ENCODE peak calls at places on chromosomes 4 and X, in seven cellular contexts. N, V, P, D, X, H and E are unnamed samples.

GRCh38 chr4:47837582-47838294 is at the start of gene CORIN:
- DNase-seq in P (no peak), X (no peak), V (no peak), H (no peak), N (no peak), D (no peak), E (no peak)

GRCh38 chr4:184320630-184321029 is 103.0 kb upstream of the ENPP6 start:
- DNase-seq in V (no peak), P (peak), N (no peak), X (no peak), H (no peak), D (no peak), E (no peak)

GRCh38 chrX:78199851-78200250 is 60.4 kb upstream of the TAF9B start:
- DNase-seq in D (peak), V (peak), N (peak), P (peak), X (no peak), H (no peak), E (peak)

GRCh38 chr4:156419080-156419638 is 465.5 kb upstream of the CTSO start:
- DNase-seq in H (no peak), N (no peak), V (no peak), X (no peak), D (no peak), P (no peak), E (no peak)

GRCh38 chr4:69881173-69881773 is 21.3 kb upstream of the SULT1E1 start:
- DNase-seq in N (peak), V (peak), D (peak), H (no peak), X (no peak), P (peak), E (peak)

GRCh38 chrX:85836868-85837267 is 210.5 kb downstream of the CHM start:
- DNase-seq in D (no peak), N (no peak), P (peak), H (no peak), X (no peak), V (no peak), E (no peak)

GRCh38 chrX:72540318-72540717 is 32.3 kb downstream of the HDAC8 start:
- DNase-seq in X (no peak), N (no peak), D (peak), P (peak), V (peak), H (no peak), E (peak)

GRCh38 chr4:170888660-170889059 is 798.9 kb upstream of the AADAT start:
- DNase-seq in D (no peak), X (no peak), N (no peak), P (no peak), V (no peak), H (no peak), E (no peak)

GRCh38 chrX:69309074-69309792 is 144.0 kb upstream of the PJA1 start:
- DNase-seq in H (no peak), X (no peak), P (no peak), D (no peak), N (no peak), V (no peak), E (peak)

GRCh38 chr4:145381163-145381562 is 100.5 kb upstream of the SMAD1 start:
- DNase-seq in H (no peak), D (no peak), V (no peak), P (no peak), X (no peak), N (no peak), E (no peak)

GRCh38 chr4:104491826-104492771 is 2.6 kb downstream of the CXXC4 start:
- DNase-seq in P (no peak), X (peak), D (peak), H (peak), V (no peak), N (peak), E (no peak)

GRCh38 chrX:115226929-115227328 is 7.0 kb downstream of the LRCH2 start:
- DNase-seq in X (no peak), N (no peak), H (no peak), V (no peak), P (peak), D (peak), E (peak)

GRCh38 chr4:68021185-68021584 is 57.9 kb upstream of the TMPRSS11A start:
- DNase-seq in D (no peak), N (no peak), V (no peak), H (no peak), X (no peak), P (no peak), E (no peak)

GRCh38 chr4:102008711-102009110 is 218.2 kb downstream of the BANK1 start:
- DNase-seq in D (no peak), P (no peak), V (no peak), X (no peak), H (no peak), N (no peak), E (no peak)

GRCh38 chr4:95560791-95561190 is 12.0 kb upstream of the UNC5C start:
- DNase-seq in N (no peak), P (no peak), X (no peak), D (no peak), V (no peak), H (no peak), E (no peak)

GRCh38 chr4:151260526-151260925 is 16.4 kb upstream of the PRSS48 start:
- DNase-seq in P (no peak), N (no peak), H (no peak), X (no peak), D (no peak), V (no peak), E (no peak)

GRCh38 chr4:8129136-8129535 is 29.5 kb downstream of the ABLIM2 start:
- DNase-seq in N (no peak), H (no peak), P (no peak), V (no peak), X (no peak), D (no peak), E (no peak)

GRCh38 chr4:105343523-105343931 is 130.3 kb downstream of the PPA2 start:
- DNase-seq in P (peak), N (no peak), H (no peak), X (no peak), D (peak), V (no peak), E (no peak)

GRCh38 chrX:19863237-19864223 is 23.9 kb downstream of the SH3KBP1 start:
- DNase-seq in V (no peak), X (peak), D (no peak), N (no peak), H (no peak), P (peak), E (no peak)

GRCh38 chr4:174586651-174587050 is 64.4 kb upstream of the HPGD start:
- DNase-seq in V (no peak), P (no peak), D (no peak), X (no peak), H (no peak), N (no peak), E (no peak)

GRCh38 chr4:101885574-101885973 is 95.0 kb downstream of the BANK1 start:
- DNase-seq in D (no peak), P (no peak), V (no peak), H (no peak), N (no peak), X (no peak), E (peak)

GRCh38 chr4:64799751-64800150 is 390.5 kb upstream of the TECRL start:
- DNase-seq in H (no peak), P (no peak), V (no peak), X (no peak), D (no peak), N (no peak), E (no peak)

GRCh38 chr4:25913056-25913850 is 767 bp upstream of the SMIM20 start:
- DNase-seq in D (peak), P (peak), X (no peak), H (no peak), V (peak), N (no peak), E (no peak)

GRCh38 chr4:148634476-148634875 is 192.3 kb upstream of the NR3C2 start:
- DNase-seq in N (no peak), X (no peak), D (no peak), V (no peak), P (peak), H (no peak), E (no peak)

GRCh38 chr4:2818351-2818939 is 25.2 kb upstream of the ADD1 start:
- DNase-seq in P (no peak), D (peak), N (no peak), H (peak), V (no peak), X (no peak), E (no peak)

GRCh38 chr4:10343656-10344055 is 113.6 kb downstream of the ZNF518B start:
- DNase-seq in V (no peak), H (no peak), X (no peak), D (no peak), P (no peak), N (no peak), E (no peak)

DNA sequence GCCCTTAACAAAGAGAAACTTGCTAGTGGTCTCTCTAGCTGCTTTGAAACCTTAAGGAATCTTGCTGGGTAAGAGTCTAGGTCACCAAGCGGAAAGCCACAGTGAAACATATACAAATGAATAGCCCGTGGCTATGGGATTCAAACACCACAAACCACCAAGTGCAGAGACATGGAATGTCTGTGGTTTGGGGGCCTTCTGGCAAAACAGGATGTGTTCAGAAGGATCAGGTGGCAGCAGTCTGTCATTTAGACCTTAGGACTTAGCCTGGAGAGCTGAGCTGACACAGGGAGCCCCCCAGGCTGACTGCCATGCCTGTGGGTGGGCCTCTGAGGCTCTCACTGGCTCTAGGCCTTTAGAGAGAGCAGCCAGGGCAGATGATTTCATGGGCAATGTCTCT is 225.7 kb downstream of the FBXW7 start:
- DNase-seq in N (no peak), H (no peak), P (peak), V (no peak), D (no peak), X (no peak), E (no peak)
- TF ChIP-seq RFX5 in N (no peak), H (no peak), P (no peak), V (no peak), D (no peak), X (no peak), E (no peak)

GRCh38 chr4:179586460-179586859 is 2144.2 kb upstream of the AGA start:
- DNase-seq in P (peak), H (no peak), D (no peak), V (no peak), X (no peak), N (no peak), E (no peak)

GRCh38 chr4:179585761-179586160 is 2143.5 kb upstream of the AGA start:
- DNase-seq in H (no peak), D (no peak), N (no peak), X (no peak), P (no peak), V (no peak), E (no peak)

GRCh38 chr4:179582164-179582563 is 2139.9 kb upstream of the AGA start:
- DNase-seq in P (no peak), H (no peak), X (no peak), V (no peak), N (no peak), D (no peak), E (no peak)

DNA sequence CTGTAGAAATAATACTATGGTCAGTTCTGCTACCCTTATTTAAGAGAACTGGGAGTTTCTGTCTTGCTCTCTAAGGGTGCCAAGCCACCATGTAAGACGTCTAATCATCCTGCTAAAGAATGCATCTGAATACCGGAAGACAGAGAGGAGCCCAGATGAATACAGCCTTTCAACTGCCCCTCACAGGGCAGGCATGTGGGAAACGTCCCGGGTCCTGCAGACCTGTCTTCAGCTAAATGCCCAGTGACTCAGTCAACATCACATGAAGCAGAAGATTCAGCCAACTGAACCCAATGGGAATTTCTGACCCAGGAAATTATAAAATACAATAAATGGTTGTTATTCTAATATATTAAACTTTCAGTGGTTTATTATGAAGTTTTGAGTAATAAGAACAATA is 2141.0 kb upstream of the AGA start:
- DNase-seq in P (no peak), X (no peak), H (no peak), N (no peak), V (no peak), D (no peak), E (no peak)
- TF ChIP-seq RFX5 in P (no peak), X (no peak), H (no peak), N (no peak), V (no peak), D (no peak), E (no peak)

GRCh38 chrX:149829751-149830191 is 48.0 kb downstream of the MAGEA9 start:
- DNase-seq in H (no peak), N (no peak), D (no peak), P (peak), X (peak), V (no peak), E (no peak)

GRCh38 chrX:149831473-149831872 is 49.5 kb upstream of the MAGEA8 start:
- DNase-seq in P (no peak), N (no peak), V (no peak), H (no peak), X (no peak), D (no peak), E (no peak)

GRCh38 chrX:149827254-149827653 is 45.5 kb downstream of the MAGEA9 start:
- DNase-seq in H (no peak), V (no peak), D (no peak), P (no peak), N (no peak), X (no peak), E (no peak)

GRCh38 chrX:149825424-149825823 is 43.7 kb downstream of the MAGEA9 start:
- DNase-seq in P (no peak), H (peak), V (peak), D (peak), X (no peak), N (no peak), E (peak)

GRCh38 chrX:149830192-149830873 is 48.6 kb downstream of the MAGEA9 start:
- DNase-seq in P (peak), X (peak), H (peak), D (no peak), N (no peak), V (no peak), E (no peak)
- TF ChIP-seq RFX5 in P (no peak), X (no peak), H (no peak), D (no peak), N (no peak), V (no peak), E (no peak)

DNA sequence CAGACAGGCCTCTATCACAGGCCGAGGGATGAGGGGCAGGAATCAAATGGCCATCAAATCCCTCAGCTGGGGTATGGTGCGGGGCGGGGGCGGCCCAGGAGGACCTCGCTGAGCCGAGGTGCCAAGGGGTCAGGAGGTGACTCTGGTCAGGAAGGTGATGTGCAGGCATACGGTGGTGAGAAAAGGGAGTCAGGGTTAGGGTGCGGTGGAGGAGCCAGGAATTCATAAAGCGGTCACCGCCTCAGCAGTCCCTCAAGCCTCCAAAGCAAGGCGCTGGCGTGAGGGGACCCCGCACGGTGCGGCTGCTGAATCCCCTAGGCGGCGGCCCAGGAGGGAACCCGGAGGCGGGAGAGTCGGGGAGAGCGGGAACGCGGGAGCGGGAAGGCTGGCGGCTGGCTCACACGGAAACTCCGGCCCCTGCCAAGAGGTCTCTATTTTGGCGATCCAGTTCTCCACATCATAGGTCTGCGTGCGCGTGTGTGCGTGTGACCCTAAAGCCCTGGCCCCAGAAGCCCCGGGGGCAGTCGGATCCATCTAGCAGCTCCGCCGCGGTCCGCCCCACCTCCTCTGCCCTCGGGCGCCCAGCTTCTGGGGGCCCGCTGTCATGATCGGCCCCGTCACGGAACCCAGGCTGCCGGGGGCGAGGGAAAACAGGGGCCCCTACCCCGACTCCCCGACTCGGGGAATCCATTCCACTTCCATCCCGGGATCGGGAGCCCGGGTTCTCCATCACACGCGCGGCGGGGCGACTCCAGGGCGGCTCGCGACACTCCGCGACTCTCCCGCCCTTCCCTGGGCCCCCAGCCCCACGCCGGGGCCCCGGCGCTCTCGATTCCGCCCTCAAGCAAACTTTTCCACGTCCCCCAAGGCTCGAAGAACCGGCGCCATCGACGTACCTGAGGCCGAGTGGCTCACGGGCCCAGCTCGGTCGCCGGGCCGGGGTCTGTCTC is 593 bp downstream of the ELF4 start:
- DNase-seq in V (peak), H (peak), D (peak), X (no peak), N (no peak), P (peak), E (no peak)
- TF ChIP-seq RFX5 in V (no peak), H (no peak), D (no peak), X (no peak), N (no peak), P (no peak), E (no peak)

GRCh38 chr4:74314944-74315343 is 6.7 kb downstream of the EPGN start:
- DNase-seq in N (no peak), V (no peak), D (no peak), X (no peak), H (no peak), P (no peak), E (no peak)

GRCh38 chr4:74316397-74316796 is 8.1 kb downstream of the EPGN start:
- DNase-seq in V (no peak), X (no peak), P (no peak), H (no peak), N (no peak), D (no peak), E (no peak)

GRCh38 chr4:74308215-74308614 is at the start of gene EPGN:
- DNase-seq in P (no peak), X (no peak), N (no peak), H (no peak), V (no peak), D (no peak), E (no peak)

GRCh38 chr4:74314329-74314728 is 6.1 kb downstream of the EPGN start:
- DNase-seq in X (no peak), N (no peak), H (no peak), D (no peak), V (no peak), P (no peak), E (no peak)

GRCh38 chr4:74311696-74312313 is 3.5 kb downstream of the EPGN start:
- DNase-seq in P (peak), N (peak), H (no peak), D (peak), X (peak), V (no peak), E (peak)
- TF ChIP-seq RFX5 in P (no peak), N (no peak), H (no peak), D (no peak), X (no peak), V (no peak), E (no peak)

GRCh38 chr4:159735281-159736207 is 632.7 kb downstream of the RAPGEF2 start:
- DNase-seq in V (no peak), P (no peak), H (no peak), D (no peak), N (no peak), X (no peak), E (no peak)
- TF ChIP-seq RFX5 in V (no peak), P (no peak), H (no peak), D (no peak), N (no peak), X (no peak), E (no peak)

GRCh38 chr4:21652508-21653108 is 296.0 kb downstream of the KCNIP4 start:
- DNase-seq in V (no peak), D (no peak), X (no peak), P (no peak), H (no peak), N (no peak), E (no peak)
- TF ChIP-seq RFX5 in V (no peak), D (no peak), X (no peak), P (no peak), H (no peak), N (no peak), E (no peak)

DNA sequence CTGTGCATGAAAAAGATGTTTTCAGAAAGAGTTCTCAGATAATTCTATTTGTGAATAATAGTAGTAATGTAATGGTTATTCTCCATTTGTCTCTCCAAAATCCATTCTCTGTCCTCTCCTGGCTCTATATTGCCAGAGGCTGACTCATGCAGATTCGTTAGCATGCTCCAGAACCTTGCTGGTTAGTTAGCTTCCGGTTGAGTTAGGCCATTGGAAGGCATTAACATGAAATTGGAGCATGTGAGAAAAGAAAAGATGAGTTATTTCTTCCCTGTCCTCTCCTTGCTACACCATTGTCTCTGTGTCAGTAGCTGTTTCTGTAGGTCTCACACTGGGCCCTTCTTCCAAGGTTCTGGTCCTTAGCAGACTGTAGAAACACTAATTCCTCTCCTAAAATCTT is 23.5 kb upstream of the PRDM8 start:
- DNase-seq in D (no peak), N (no peak), H (no peak), V (no peak), X (no peak), P (peak), E (no peak)
- TF ChIP-seq RFX5 in D (no peak), N (no peak), H (no peak), V (no peak), X (no peak), P (no peak), E (no peak)

GRCh38 chrX:48580662-48581061 is 6.4 kb downstream of the RBM3 start:
- DNase-seq in H (no peak), D (no peak), N (no peak), X (no peak), P (no peak), V (no peak), E (no peak)
- TF ChIP-seq RFX5 in H (no peak), D (no peak), N (no peak), X (no peak), P (no peak), V (no peak), E (no peak)